ENCODE peak calls at places on chromosomes 3 and 15, in four cellular contexts. Y is ACHN, X is stomach, J is NAMALWA. C is an unnamed sample.
A peak's percentile ranks its signal among the peaks of the same experiment; 100 is the strongest.

GRCh38 chr3:42763023-42763422 is 10.0 kb downstream of the CCDC13 start:
- DNase-seq in Y (no peak), X (no peak), J (peak; percentile 25), C (peak; percentile 6)

GRCh38 chr3:157906627-157907026 is 199.6 kb downstream of the SHOX2 start:
- DNase-seq in Y (peak; percentile 2), X (no peak), J (no peak), C (no peak)

GRCh38 chr3:66372681-66373350 is 128.0 kb downstream of the LRIG1 start:
- DNase-seq in Y (peak; percentile 5), X (no peak), J (peak; percentile 5), C (no peak)

GRCh38 chr3:195889843-195890407 is 18.4 kb downstream of the TNK2 start:
- DNase-seq in Y (no peak), X (no peak), J (no peak), C (no peak)

GRCh38 chr15:78000927-78001249 is 76.6 kb downstream of the TBC1D2B start:
- DNase-seq in Y (no peak), X (no peak), J (no peak), C (no peak)

GRCh38 chr15:96347181-96348111 is 16.9 kb downstream of the NR2F2 start:
- DNase-seq in Y (no peak), X (no peak), J (no peak), C (peak; percentile 30)

GRCh38 chr3:60841355-60841754 is 409.9 kb downstream of the FHIT start:
- DNase-seq in Y (no peak), X (no peak), J (no peak), C (no peak)

GRCh38 chr3:48119495-48120193 is 68.6 kb downstream of the CDC25A start:
- DNase-seq in Y (no peak), X (peak; percentile 26), J (no peak), C (no peak)

GRCh38 chr3:107065094-107065861 is 312.0 kb upstream of the CCDC54 start:
- DNase-seq in Y (no peak), X (no peak), J (no peak), C (no peak)

GRCh38 chr3:110895054-110895453 is 176.6 kb upstream of the NECTIN3 start:
- DNase-seq in Y (no peak), X (no peak), J (no peak), C (no peak)

GRCh38 chr3:111956995-111957736 is 21.7 kb upstream of the ABHD10 start:
- DNase-seq in Y (no peak), X (no peak), J (no peak), C (no peak)

GRCh38 chr3:42595682-42596081 is 4.8 kb upstream of the NKTR start:
- DNase-seq in Y (no peak), X (no peak), J (no peak), C (no peak)

GRCh38 chr15:85584791-85585360 is 204.5 kb downstream of the AKAP13 start:
- DNase-seq in Y (no peak), X (no peak), J (no peak), C (no peak)

GRCh38 chr3:188904670-188905069 is 267.1 kb upstream of the TPRG1 start:
- DNase-seq in Y (no peak), X (no peak), J (no peak), C (no peak)